ENCODE peak calls at places on chromosomes 16 and 17, in four cellular contexts. A is sigmoid colon, C is spleen, O is IMR-90. W is an unnamed sample.

GRCh38 chr17:28145348-28145747 is 102.9 kb downstream of the NLK start:
- DNase-seq in A (no peak), C (no peak), O (peak; percentile 29), W (peak; percentile 16)

GRCh38 chr16:27461483-27462171 is 59.7 kb downstream of the IL21R start:
- DNase-seq in A (no peak), C (peak; percentile 72), O (peak; percentile 54), W (peak; percentile 11)

GRCh38 chr16:67936124-67936875 is at the start of gene PSMB10:
- DNase-seq in A (peak; percentile 87), C (peak; percentile 93), O (peak; percentile 72), W (peak; percentile 85)

GRCh38 chr16:68538880-68539701 is at the start of gene ZFP90:
- DNase-seq in A (peak; percentile 92), C (peak; percentile 96), O (peak; percentile 78), W (peak; percentile 82)

GRCh38 chr16:22018559-22018958 is 10.6 kb downstream of the MOSMO start:
- DNase-seq in A (no peak), C (no peak), O (peak; percentile 44), W (peak; percentile 64)

GRCh38 chr16:57699481-57699880 is 4.9 kb downstream of the DRC7 start:
- DNase-seq in A (peak; percentile 10), C (no peak), O (no peak), W (no peak)

GRCh38 chr17:10151667-10152496 is 46.5 kb downstream of the GAS7 start:
- DNase-seq in A (peak; percentile 74), C (no peak), O (no peak), W (no peak)

GRCh38 chr16:57013268-57013667 is 23.9 kb downstream of the NLRC5 start:
- DNase-seq in A (no peak), C (no peak), O (peak; percentile 71), W (peak; percentile 77)

GRCh38 chr17:16568541-16569357 is at the start of gene ZNF287:
- DNase-seq in A (peak; percentile 97), C (peak; percentile 97), O (peak; percentile 86), W (peak; percentile 88)

DNA sequence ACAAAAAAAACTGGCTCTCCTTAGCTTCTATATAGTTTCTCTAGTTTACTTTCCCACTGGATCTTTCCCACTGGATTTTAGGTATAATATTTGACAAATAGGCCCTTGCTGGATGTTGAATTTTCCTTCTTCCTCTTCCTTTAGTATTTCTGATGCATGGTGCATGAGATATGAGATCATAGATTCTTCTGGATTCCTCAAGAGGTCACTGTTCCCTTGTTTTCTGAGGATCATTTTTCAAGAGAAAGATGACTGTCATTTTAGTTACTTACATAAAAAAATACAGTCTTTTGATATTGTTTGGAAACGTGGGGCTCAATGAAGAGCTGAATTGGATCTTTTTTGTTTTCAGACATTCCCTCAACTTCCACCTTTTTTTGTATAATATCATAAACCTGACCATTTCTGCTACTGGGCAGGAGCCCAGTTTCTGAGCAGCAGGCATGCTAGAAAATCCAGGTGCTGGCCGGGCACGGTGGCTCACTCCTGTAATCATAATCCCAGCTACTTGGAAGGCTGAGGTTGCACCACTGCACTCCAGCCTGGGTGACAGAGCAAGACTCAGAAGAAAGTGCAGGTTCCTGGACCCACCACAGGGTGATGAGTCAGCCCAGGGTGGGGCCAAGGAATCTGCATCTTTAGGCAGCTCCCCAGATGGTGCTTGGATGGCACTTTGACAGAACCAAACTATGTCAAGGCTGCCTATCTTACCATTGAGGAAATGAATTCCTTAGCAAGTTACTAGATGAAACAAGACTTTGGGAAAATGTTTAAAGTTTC is 70.3 kb downstream of the SDR42E1 start:
- DNase-seq in A (no peak), C (no peak), O (peak; percentile 64), W (peak; percentile 75)
- TF ChIP-seq CTCF in A (no peak), C (no peak), O (peak; percentile 60), W (peak; percentile 60)

GRCh38 chr17:58340623-58340876 is 11.5 kb downstream of the SUPT4H1 start:
- DNase-seq in A (no peak), C (no peak), O (no peak), W (no peak)

GRCh38 chr17:58339775-58340622 is 11.4 kb upstream of the TSPOAP1 start:
- DNase-seq in A (no peak), C (peak; percentile 51), O (no peak), W (no peak)

GRCh38 chr17:58343131-58343530 is 8.9 kb downstream of the SUPT4H1 start:
- DNase-seq in A (no peak), C (no peak), O (no peak), W (no peak)

GRCh38 chr17:58344047-58344790 is 7.8 kb downstream of the SUPT4H1 start:
- DNase-seq in A (no peak), C (peak; percentile 92), O (no peak), W (no peak)

GRCh38 chr17:58341861-58342475 is 10.0 kb downstream of the SUPT4H1 start:
- DNase-seq in A (no peak), C (no peak), O (no peak), W (no peak)
- H3K4me3 ChIP-seq in A (no peak overlapping the region), C (peak overlapping the region; percentile 13), O (no peak overlapping the region), W (no peak overlapping the region)

DNA sequence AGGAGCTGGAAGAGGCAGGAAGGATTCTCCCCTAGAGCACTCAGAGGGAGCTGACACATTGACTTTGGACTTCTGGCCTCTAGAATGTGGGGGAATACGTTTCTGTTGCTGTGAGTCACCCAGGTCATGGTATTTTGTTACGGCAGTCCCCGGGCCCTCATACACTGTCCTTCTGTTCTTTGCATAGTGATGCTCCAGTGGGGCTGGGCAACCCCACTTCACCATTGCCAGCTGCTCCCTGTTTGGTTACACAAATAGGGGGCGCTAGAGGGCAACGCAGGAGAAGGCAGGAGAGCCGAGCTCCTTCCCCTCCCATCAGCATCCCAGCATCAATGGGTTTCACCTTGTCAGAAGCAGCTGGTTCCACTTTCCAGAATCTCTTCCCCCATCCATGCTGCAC is 257.7 kb upstream of the FOXF1 start:
- DNase-seq in A (no peak), C (peak; percentile 52), O (peak; percentile 65), W (peak; percentile 60)
- TF ChIP-seq CTCF in A (no peak), C (no peak), O (peak; percentile 47), W (peak; percentile 61)

GRCh38 chr17:46796524-46796923 is 22.0 kb downstream of the WNT3 start:
- DNase-seq in A (no peak), C (no peak), O (no peak), W (no peak)
- H3K4me3 ChIP-seq in A (no peak overlapping the region), C (no peak overlapping the region), O (no peak overlapping the region), W (no peak overlapping the region)